ENCODE peak calls at places on chromosomes 6 and 20, in ten cellular contexts. H, T, D, M, P, I, V, R, J and E are unnamed samples.

GRCh38 chr6:35050988-35051330 is 90.2 kb downstream of the TCP11 start:
- DNase-seq in H (no peak), T (no peak), D (no peak), M (no peak), P (no peak), I (no peak), V (no peak), R (no peak), J (no peak), E (no peak)

GRCh38 chr6:29702519-29703103 is 20.6 kb upstream of the HLA-F start:
- DNase-seq in H (no peak), T (no peak), D (peak), M (peak), P (peak), I (no peak), V (no peak), R (peak), J (no peak), E (no peak)

GRCh38 chr6:123030292-123030691 is 34.3 kb downstream of the CLVS2 start:
- DNase-seq in H (no peak), T (no peak), D (no peak), M (no peak), P (no peak), I (no peak), V (peak), R (no peak), J (no peak), E (no peak)

GRCh38 chr6:17360564-17360963 is 32.8 kb upstream of the CAP2 start:
- DNase-seq in H (no peak), T (no peak), D (no peak), M (no peak), P (no peak), I (no peak), V (no peak), R (no peak), J (no peak), E (no peak)

GRCh38 chr6:14288910-14289309 is 171.3 kb downstream of the CD83 start:
- DNase-seq in H (no peak), T (no peak), D (no peak), M (no peak), P (no peak), I (no peak), V (no peak), R (no peak), J (no peak), E (no peak)

GRCh38 chr6:99348220-99348822 is 1.2 kb downstream of the FAXC start:
- DNase-seq in H (no peak), T (no peak), D (peak), M (no peak), P (peak), I (no peak), V (no peak), R (no peak), J (no peak), E (no peak)

GRCh38 chr20:4713401-4713800 is 8.3 kb upstream of the PRND start:
- DNase-seq in H (no peak), T (no peak), D (no peak), M (no peak), P (no peak), I (no peak), V (no peak), R (no peak), J (no peak), E (no peak)

GRCh38 chr6:90993771-90994170 is 406.9 kb upstream of the MAP3K7 start:
- DNase-seq in H (no peak), T (no peak), D (no peak), M (no peak), P (no peak), I (no peak), V (no peak), R (no peak), J (no peak), E (no peak)

GRCh38 chr20:16922834-16923233 is 174.7 kb downstream of the OTOR start:
- DNase-seq in H (no peak), T (no peak), D (no peak), M (no peak), P (no peak), I (no peak), V (no peak), R (no peak), J (no peak), E (no peak)

GRCh38 chr20:63782051-63782471 is 42.5 kb downstream of the SLC2A4RG start:
- DNase-seq in H (no peak), T (peak), D (no peak), M (peak), P (no peak), I (no peak), V (no peak), R (peak), J (no peak), E (no peak)

GRCh38 chr6:2917801-2918495 is 14.8 kb upstream of the SERPINB9 start:
- DNase-seq in H (no peak), T (no peak), D (no peak), M (no peak), P (no peak), I (no peak), V (no peak), R (no peak), J (no peak), E (no peak)

GRCh38 chr20:64196831-64197418 is 32.7 kb downstream of the MYT1 start:
- DNase-seq in H (no peak), T (no peak), D (peak), M (no peak), P (no peak), I (peak), V (no peak), R (no peak), J (no peak), E (no peak)

GRCh38 chr6:56334937-56335336 is 87.6 kb upstream of the COL21A1 start:
- DNase-seq in H (no peak), T (no peak), D (no peak), M (no peak), P (no peak), I (no peak), V (no peak), R (no peak), J (no peak), E (no peak)

GRCh38 chr6:36722365-36722764 is 24.7 kb downstream of the RAB44 start:
- DNase-seq in H (no peak), T (no peak), D (no peak), M (no peak), P (no peak), I (no peak), V (no peak), R (no peak), J (no peak), E (no peak)

GRCh38 chr6:105882071-105882803 is 203.9 kb upstream of the PRDM1 start:
- DNase-seq in H (no peak), T (no peak), D (no peak), M (no peak), P (no peak), I (no peak), V (no peak), R (no peak), J (no peak), E (no peak)

GRCh38 chr6:33967966-33968724 is 164.3 kb upstream of the MLN start:
- DNase-seq in H (no peak), T (no peak), D (peak), M (peak), P (peak), I (no peak), V (no peak), R (no peak), J (no peak), E (peak)

GRCh38 chr6:146795734-146796133 is 197.0 kb downstream of the ADGB start:
- DNase-seq in H (no peak), T (no peak), D (no peak), M (no peak), P (no peak), I (no peak), V (no peak), R (no peak), J (no peak), E (no peak)

GRCh38 chr20:64142546-64142945 is 21.7 kb upstream of the MYT1 start:
- DNase-seq in H (no peak), T (no peak), D (peak), M (no peak), P (peak), I (peak), V (no peak), R (no peak), J (peak), E (no peak)

GRCh38 chr6:137416376-137417109 is 77.7 kb downstream of the OLIG3 start:
- DNase-seq in H (no peak), T (no peak), D (no peak), M (no peak), P (no peak), I (no peak), V (no peak), R (no peak), J (no peak), E (no peak)

GRCh38 chr20:31849306-31849930 is 4.0 kb upstream of the FOXS1 start:
- DNase-seq in H (peak), T (no peak), D (peak), M (no peak), P (peak), I (peak), V (no peak), R (no peak), J (peak), E (no peak)

GRCh38 chr20:32523613-32524218 is 61.4 kb downstream of the NOL4L start:
- DNase-seq in H (no peak), T (no peak), D (no peak), M (no peak), P (no peak), I (no peak), V (no peak), R (no peak), J (peak), E (no peak)

GRCh38 chr6:170091639-170092579 is 199.0 kb downstream of the DLL1 start:
- DNase-seq in H (no peak), T (no peak), D (no peak), M (no peak), P (no peak), I (no peak), V (no peak), R (no peak), J (no peak), E (no peak)

GRCh38 chr20:58926802-58927489 is 54.1 kb upstream of the NELFCD start:
- DNase-seq in H (no peak), T (no peak), D (no peak), M (no peak), P (no peak), I (no peak), V (no peak), R (no peak), J (no peak), E (no peak)

GRCh38 chr20:62761058-62761758 is 35.1 kb upstream of the MRGBP start:
- DNase-seq in H (no peak), T (no peak), D (no peak), M (no peak), P (no peak), I (no peak), V (no peak), R (no peak), J (no peak), E (no peak)

GRCh38 chr6:154615483-154616025 is 105.1 kb upstream of the CNKSR3 start:
- DNase-seq in H (peak), T (no peak), D (peak), M (peak), P (no peak), I (peak), V (peak), R (no peak), J (peak), E (peak)

GRCh38 chr20:426564-426963 is 18.5 kb downstream of the RBCK1 start:
- DNase-seq in H (no peak), T (no peak), D (no peak), M (no peak), P (no peak), I (no peak), V (no peak), R (no peak), J (no peak), E (no peak)

GRCh38 chr6:48101277-48101676 is 9.7 kb downstream of the PTCHD4 start:
- DNase-seq in H (no peak), T (no peak), D (peak), M (no peak), P (no peak), I (no peak), V (no peak), R (no peak), J (no peak), E (no peak)

GRCh38 chr6:44439270-44440045 is 52.0 kb downstream of the CDC5L start:
- DNase-seq in H (no peak), T (no peak), D (no peak), M (no peak), P (no peak), I (no peak), V (no peak), R (no peak), J (no peak), E (no peak)

GRCh38 chr20:44720617-44720993 is 5.4 kb downstream of the CCN5 start:
- DNase-seq in H (no peak), T (no peak), D (no peak), M (no peak), P (no peak), I (no peak), V (peak), R (no peak), J (no peak), E (peak)